ENCODE peak calls at places on chromosomes 12 and 14, in eight cellular contexts. One of them, this sample, is unnamed.

GRCh38 chr12:76152161-76152807 is 67.8 kb upstream of the NAP1L1 start:
- DNase-seq in A673: no peak
- DNase-seq in fibroblast of the aortic adventitia: no peak
- DNase-seq in H9: no peak
- DNase-seq in GM12864: peak
- DNase-seq in dorsolateral prefrontal cortex: peak
- DNase-seq in suprapubic skin: no peak
- DNase-seq in CD8-positive, alpha-beta T cell: no peak
- DNase-seq in this sample: no peak

GRCh38 chr12:64323476-64324225 is 66.9 kb downstream of the C12orf56 start:
- DNase-seq in A673: no peak
- DNase-seq in fibroblast of the aortic adventitia: peak
- DNase-seq in H9: no peak
- DNase-seq in GM12864: no peak
- DNase-seq in dorsolateral prefrontal cortex: no peak
- DNase-seq in suprapubic skin: no peak
- DNase-seq in CD8-positive, alpha-beta T cell: no peak
- DNase-seq in this sample: no peak

GRCh38 chr12:48968467-48968866 is 3.1 kb downstream of the WNT10B start:
- DNase-seq in A673: no peak
- DNase-seq in fibroblast of the aortic adventitia: no peak
- DNase-seq in H9: no peak
- DNase-seq in GM12864: no peak
- DNase-seq in dorsolateral prefrontal cortex: no peak
- DNase-seq in suprapubic skin: no peak
- DNase-seq in CD8-positive, alpha-beta T cell: no peak
- DNase-seq in this sample: no peak

GRCh38 chr14:91649930-91650329 is 82.0 kb downstream of the CATSPERB start:
- DNase-seq in A673: peak
- DNase-seq in fibroblast of the aortic adventitia: peak
- DNase-seq in H9: no peak
- DNase-seq in GM12864: peak
- DNase-seq in dorsolateral prefrontal cortex: no peak
- DNase-seq in suprapubic skin: no peak
- DNase-seq in CD8-positive, alpha-beta T cell: no peak
- DNase-seq in this sample: no peak

GRCh38 chr12:112599871-112600270 is 181.1 kb downstream of the PTPN11 start:
- DNase-seq in A673: peak
- DNase-seq in fibroblast of the aortic adventitia: peak
- DNase-seq in H9: no peak
- DNase-seq in GM12864: no peak
- DNase-seq in dorsolateral prefrontal cortex: no peak
- DNase-seq in suprapubic skin: no peak
- DNase-seq in CD8-positive, alpha-beta T cell: no peak
- DNase-seq in this sample: no peak

GRCh38 chr12:72368298-72368697 is 96.1 kb downstream of the TRHDE start:
- DNase-seq in A673: no peak
- DNase-seq in fibroblast of the aortic adventitia: no peak
- DNase-seq in H9: no peak
- DNase-seq in GM12864: no peak
- DNase-seq in dorsolateral prefrontal cortex: no peak
- DNase-seq in suprapubic skin: no peak
- DNase-seq in CD8-positive, alpha-beta T cell: no peak
- DNase-seq in this sample: no peak

GRCh38 chr12:54156578-54156977 is 32.2 kb downstream of the SMUG1 start:
- DNase-seq in A673: no peak
- DNase-seq in fibroblast of the aortic adventitia: no peak
- DNase-seq in H9: no peak
- DNase-seq in GM12864: no peak
- DNase-seq in dorsolateral prefrontal cortex: no peak
- DNase-seq in suprapubic skin: no peak
- DNase-seq in CD8-positive, alpha-beta T cell: no peak
- DNase-seq in this sample: no peak

GRCh38 chr14:102493096-102493495 is 16.5 kb downstream of the ANKRD9 start:
- DNase-seq in A673: no peak
- DNase-seq in fibroblast of the aortic adventitia: no peak
- DNase-seq in H9: no peak
- DNase-seq in GM12864: no peak
- DNase-seq in dorsolateral prefrontal cortex: no peak
- DNase-seq in suprapubic skin: no peak
- DNase-seq in CD8-positive, alpha-beta T cell: no peak
- DNase-seq in this sample: no peak

GRCh38 chr12:45587042-45587441 is 142.5 kb upstream of the ARID2 start:
- DNase-seq in A673: no peak
- DNase-seq in fibroblast of the aortic adventitia: no peak
- DNase-seq in H9: no peak
- DNase-seq in GM12864: no peak
- DNase-seq in dorsolateral prefrontal cortex: no peak
- DNase-seq in suprapubic skin: no peak
- DNase-seq in CD8-positive, alpha-beta T cell: no peak
- DNase-seq in this sample: no peak

GRCh38 chr12:2960432-2960956 is 1.3 kb downstream of the TEAD4 start:
- DNase-seq in A673: no peak
- DNase-seq in fibroblast of the aortic adventitia: peak
- DNase-seq in H9: peak
- DNase-seq in GM12864: peak
- DNase-seq in dorsolateral prefrontal cortex: no peak
- DNase-seq in suprapubic skin: no peak
- DNase-seq in CD8-positive, alpha-beta T cell: no peak
- DNase-seq in this sample: no peak

GRCh38 chr14:69270795-69271708 is 11.1 kb downstream of the GALNT16 start:
- DNase-seq in A673: no peak
- DNase-seq in fibroblast of the aortic adventitia: no peak
- DNase-seq in H9: no peak
- DNase-seq in GM12864: no peak
- DNase-seq in dorsolateral prefrontal cortex: no peak
- DNase-seq in suprapubic skin: no peak
- DNase-seq in CD8-positive, alpha-beta T cell: no peak
- DNase-seq in this sample: no peak

GRCh38 chr14:46250113-46250703 is 401.4 kb downstream of the RPL10L start:
- DNase-seq in A673: peak
- DNase-seq in fibroblast of the aortic adventitia: peak
- DNase-seq in H9: no peak
- DNase-seq in GM12864: no peak
- DNase-seq in dorsolateral prefrontal cortex: no peak
- DNase-seq in suprapubic skin: no peak
- DNase-seq in CD8-positive, alpha-beta T cell: no peak
- DNase-seq in this sample: no peak

GRCh38 chr12:18054925-18055324 is 35.1 kb downstream of the RERGL start:
- DNase-seq in A673: peak
- DNase-seq in fibroblast of the aortic adventitia: no peak
- DNase-seq in H9: no peak
- DNase-seq in GM12864: no peak
- DNase-seq in dorsolateral prefrontal cortex: no peak
- DNase-seq in suprapubic skin: no peak
- DNase-seq in CD8-positive, alpha-beta T cell: no peak
- DNase-seq in this sample: no peak

GRCh38 chr12:122467983-122468382 is 32.7 kb downstream of the ZCCHC8 start:
- DNase-seq in A673: no peak
- DNase-seq in fibroblast of the aortic adventitia: no peak
- DNase-seq in H9: no peak
- DNase-seq in GM12864: no peak
- DNase-seq in dorsolateral prefrontal cortex: no peak
- DNase-seq in suprapubic skin: no peak
- DNase-seq in CD8-positive, alpha-beta T cell: no peak
- DNase-seq in this sample: no peak

GRCh38 chr12:31612819-31613218 is 21.9 kb upstream of the DENND5B start:
- DNase-seq in A673: no peak
- DNase-seq in fibroblast of the aortic adventitia: no peak
- DNase-seq in H9: peak
- DNase-seq in GM12864: no peak
- DNase-seq in dorsolateral prefrontal cortex: no peak
- DNase-seq in suprapubic skin: no peak
- DNase-seq in CD8-positive, alpha-beta T cell: no peak
- DNase-seq in this sample: no peak

GRCh38 chr14:36646664-36647416 is 14.8 kb upstream of the PAX9 start:
- DNase-seq in A673: peak
- DNase-seq in fibroblast of the aortic adventitia: no peak
- DNase-seq in H9: peak
- DNase-seq in GM12864: no peak
- DNase-seq in dorsolateral prefrontal cortex: no peak
- DNase-seq in suprapubic skin: no peak
- DNase-seq in CD8-positive, alpha-beta T cell: no peak
- DNase-seq in this sample: peak
- TF ChIP-seq CTCF in A673: peak
- TF ChIP-seq CTCF in fibroblast of the aortic adventitia: no peak
- TF ChIP-seq CTCF in H9: peak
- TF ChIP-seq CTCF in GM12864: no peak
- TF ChIP-seq CTCF in dorsolateral prefrontal cortex: no peak
- TF ChIP-seq CTCF in suprapubic skin: peak
- TF ChIP-seq CTCF in CD8-positive, alpha-beta T cell: no peak
- TF ChIP-seq CTCF in this sample: peak

GRCh38 chr12:39807043-39807442 is 187.4 kb upstream of the ABCD2 start:
- DNase-seq in A673: peak
- DNase-seq in fibroblast of the aortic adventitia: no peak
- DNase-seq in H9: peak
- DNase-seq in GM12864: no peak
- DNase-seq in dorsolateral prefrontal cortex: no peak
- DNase-seq in suprapubic skin: no peak
- DNase-seq in CD8-positive, alpha-beta T cell: no peak
- DNase-seq in this sample: no peak
- TF ChIP-seq CTCF in A673: peak
- TF ChIP-seq CTCF in fibroblast of the aortic adventitia: peak
- TF ChIP-seq CTCF in H9: peak
- TF ChIP-seq CTCF in GM12864: peak
- TF ChIP-seq CTCF in dorsolateral prefrontal cortex: peak
- TF ChIP-seq CTCF in suprapubic skin: peak
- TF ChIP-seq CTCF in CD8-positive, alpha-beta T cell: no peak
- TF ChIP-seq CTCF in this sample: peak

GRCh38 chr12:6685814-6686213 is 3.4 kb downstream of the ZNF384 start:
- DNase-seq in A673: no peak
- DNase-seq in fibroblast of the aortic adventitia: no peak
- DNase-seq in H9: no peak
- DNase-seq in GM12864: no peak
- DNase-seq in dorsolateral prefrontal cortex: no peak
- DNase-seq in suprapubic skin: no peak
- DNase-seq in CD8-positive, alpha-beta T cell: no peak
- DNase-seq in this sample: no peak

GRCh38 chr12:6688543-6688999 is 604 bp downstream of the ZNF384 start:
- DNase-seq in A673: no peak
- DNase-seq in fibroblast of the aortic adventitia: no peak
- DNase-seq in H9: no peak
- DNase-seq in GM12864: no peak
- DNase-seq in dorsolateral prefrontal cortex: peak
- DNase-seq in suprapubic skin: peak
- DNase-seq in CD8-positive, alpha-beta T cell: no peak
- DNase-seq in this sample: no peak

GRCh38 chr12:6691473-6691872 is 2.3 kb upstream of the ZNF384 start:
- DNase-seq in A673: no peak
- DNase-seq in fibroblast of the aortic adventitia: peak
- DNase-seq in H9: no peak
- DNase-seq in GM12864: no peak
- DNase-seq in dorsolateral prefrontal cortex: no peak
- DNase-seq in suprapubic skin: no peak
- DNase-seq in CD8-positive, alpha-beta T cell: no peak
- DNase-seq in this sample: no peak

GRCh38 chr12:6692888-6693287 is 3.7 kb upstream of the ZNF384 start:
- DNase-seq in A673: no peak
- DNase-seq in fibroblast of the aortic adventitia: no peak
- DNase-seq in H9: no peak
- DNase-seq in GM12864: no peak
- DNase-seq in dorsolateral prefrontal cortex: no peak
- DNase-seq in suprapubic skin: no peak
- DNase-seq in CD8-positive, alpha-beta T cell: no peak
- DNase-seq in this sample: no peak

DNA sequence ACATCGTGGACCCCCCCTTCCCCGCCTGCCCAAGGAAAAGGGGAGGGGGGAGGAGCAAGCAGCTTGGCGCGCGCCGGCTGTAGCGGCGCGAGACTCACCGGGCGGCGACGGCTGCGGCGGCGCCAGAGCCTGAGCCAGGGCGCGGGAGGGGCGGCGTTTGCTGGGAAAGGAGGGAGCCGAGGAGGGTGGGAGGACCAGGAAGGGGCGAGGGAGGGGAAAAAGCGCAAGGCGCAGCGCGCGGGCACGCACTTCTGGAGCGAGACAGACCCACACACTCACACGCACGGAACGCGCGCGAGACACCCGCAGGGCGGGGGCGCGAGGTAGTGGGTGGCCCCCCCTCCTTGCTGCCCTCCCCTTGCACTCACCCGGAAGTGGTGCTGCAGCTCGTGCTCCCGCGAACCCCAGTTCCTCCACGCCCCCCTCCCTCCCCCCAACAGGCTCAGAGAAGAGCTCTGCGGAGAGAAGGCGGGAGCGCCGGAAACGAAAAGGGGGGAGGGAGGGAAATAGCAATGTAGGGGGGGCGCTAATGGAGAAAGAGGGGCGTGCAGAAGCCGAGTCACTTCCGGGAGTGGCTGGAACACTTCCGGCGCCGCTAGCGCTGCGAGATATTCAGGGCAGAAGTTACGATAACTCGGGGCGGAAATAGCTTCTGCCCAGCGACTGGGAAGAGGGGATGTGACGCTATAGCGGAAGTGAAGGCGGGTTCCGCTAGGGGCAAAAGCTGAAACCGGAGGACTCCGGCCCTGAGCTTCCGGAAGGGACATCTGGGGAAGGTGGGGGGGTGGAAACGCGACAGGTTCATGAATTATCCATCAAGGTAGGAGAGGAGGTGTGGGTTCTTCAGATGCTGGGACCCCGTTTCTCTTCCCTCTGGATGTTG is at the start of gene ZNF384:
- DNase-seq in A673: peak
- DNase-seq in fibroblast of the aortic adventitia: peak
- DNase-seq in H9: peak
- DNase-seq in GM12864: peak
- DNase-seq in dorsolateral prefrontal cortex: peak
- DNase-seq in suprapubic skin: peak
- DNase-seq in CD8-positive, alpha-beta T cell: peak
- DNase-seq in this sample: peak
- TF ChIP-seq CTCF in A673: no peak
- TF ChIP-seq CTCF in fibroblast of the aortic adventitia: no peak
- TF ChIP-seq CTCF in H9: peak
- TF ChIP-seq CTCF in GM12864: no peak
- TF ChIP-seq CTCF in dorsolateral prefrontal cortex: peak
- TF ChIP-seq CTCF in suprapubic skin: peak
- TF ChIP-seq CTCF in CD8-positive, alpha-beta T cell: no peak
- TF ChIP-seq CTCF in this sample: peak

GRCh38 chr14:32370720-32371119 is 41.6 kb downstream of the AKAP6 start:
- DNase-seq in A673: no peak
- DNase-seq in fibroblast of the aortic adventitia: peak
- DNase-seq in H9: no peak
- DNase-seq in GM12864: no peak
- DNase-seq in dorsolateral prefrontal cortex: no peak
- DNase-seq in suprapubic skin: no peak
- DNase-seq in CD8-positive, alpha-beta T cell: no peak
- DNase-seq in this sample: no peak

GRCh38 chr14:32366256-32366655 is 37.2 kb downstream of the AKAP6 start:
- DNase-seq in A673: peak
- DNase-seq in fibroblast of the aortic adventitia: peak
- DNase-seq in H9: no peak
- DNase-seq in GM12864: no peak
- DNase-seq in dorsolateral prefrontal cortex: peak
- DNase-seq in suprapubic skin: no peak
- DNase-seq in CD8-positive, alpha-beta T cell: no peak
- DNase-seq in this sample: no peak

GRCh38 chr14:32366995-32367394 is 37.9 kb downstream of the AKAP6 start:
- DNase-seq in A673: peak
- DNase-seq in fibroblast of the aortic adventitia: peak
- DNase-seq in H9: no peak
- DNase-seq in GM12864: no peak
- DNase-seq in dorsolateral prefrontal cortex: no peak
- DNase-seq in suprapubic skin: no peak
- DNase-seq in CD8-positive, alpha-beta T cell: no peak
- DNase-seq in this sample: no peak

GRCh38 chr14:32367501-32367900 is 38.4 kb downstream of the AKAP6 start:
- DNase-seq in A673: no peak
- DNase-seq in fibroblast of the aortic adventitia: peak
- DNase-seq in H9: no peak
- DNase-seq in GM12864: no peak
- DNase-seq in dorsolateral prefrontal cortex: no peak
- DNase-seq in suprapubic skin: no peak
- DNase-seq in CD8-positive, alpha-beta T cell: no peak
- DNase-seq in this sample: no peak

GRCh38 chr14:32368107-32368506 is 39.0 kb downstream of the AKAP6 start:
- DNase-seq in A673: no peak
- DNase-seq in fibroblast of the aortic adventitia: no peak
- DNase-seq in H9: no peak
- DNase-seq in GM12864: no peak
- DNase-seq in dorsolateral prefrontal cortex: no peak
- DNase-seq in suprapubic skin: no peak
- DNase-seq in CD8-positive, alpha-beta T cell: no peak
- DNase-seq in this sample: no peak
- TF ChIP-seq CTCF in A673: no peak
- TF ChIP-seq CTCF in fibroblast of the aortic adventitia: no peak
- TF ChIP-seq CTCF in H9: no peak
- TF ChIP-seq CTCF in GM12864: no peak
- TF ChIP-seq CTCF in dorsolateral prefrontal cortex: no peak
- TF ChIP-seq CTCF in suprapubic skin: no peak
- TF ChIP-seq CTCF in CD8-positive, alpha-beta T cell: no peak
- TF ChIP-seq CTCF in this sample: no peak